ENCODE peak calls at places on chromosomes 3 and 15, in ten cellular contexts. W, R, E, A, T, H, J, N, X and C are unnamed samples.

GRCh38 chr15:75061272-75061671 is 37.9 kb downstream of the PPCDC start:
- DNase-seq in W (no peak), R (no peak), E (no peak), A (no peak), T (no peak), H (peak), J (no peak), N (no peak), X (peak), C (no peak)

GRCh38 chr3:188923671-188924070 is 248.1 kb upstream of the TPRG1 start:
- DNase-seq in W (no peak), R (no peak), E (no peak), A (no peak), T (no peak), H (no peak), J (no peak), N (no peak), X (no peak), C (no peak)

GRCh38 chr3:46089237-46090011 is 62.1 kb upstream of the XCR1 start:
- DNase-seq in W (peak), R (peak), E (peak), A (no peak), T (no peak), H (peak), J (peak), N (peak), X (no peak), C (no peak)

GRCh38 chr3:31567036-31567435 is 34.3 kb downstream of the STT3B start:
- DNase-seq in W (no peak), R (no peak), E (no peak), A (peak), T (no peak), H (no peak), J (no peak), N (no peak), X (peak), C (no peak)

GRCh38 chr15:37490707-37491106 is 390.4 kb upstream of the MEIS2 start:
- DNase-seq in W (no peak), R (no peak), E (no peak), A (no peak), T (no peak), H (no peak), J (no peak), N (no peak), X (no peak), C (no peak)

GRCh38 chr3:25473246-25473645 is 45.2 kb downstream of the RARB start:
- DNase-seq in W (no peak), R (peak), E (no peak), A (peak), T (no peak), H (no peak), J (no peak), N (no peak), X (no peak), C (peak)

GRCh38 chr3:142211034-142211433 is 14.4 kb downstream of the GK5 start:
- DNase-seq in W (no peak), R (no peak), E (no peak), A (peak), T (no peak), H (no peak), J (no peak), N (no peak), X (peak), C (no peak)

GRCh38 chr15:24318981-24319380 is 356.6 kb upstream of the NPAP1 start:
- DNase-seq in W (no peak), R (no peak), E (no peak), A (no peak), T (no peak), H (no peak), J (no peak), N (no peak), X (no peak), C (no peak)

GRCh38 chr3:156615592-156616173 is 58.7 kb upstream of the TIPARP start:
- DNase-seq in W (no peak), R (peak), E (no peak), A (no peak), T (no peak), H (peak), J (no peak), N (no peak), X (no peak), C (no peak)

GRCh38 chr15:81481326-81481725 is 107.3 kb upstream of the TMC3 start:
- DNase-seq in W (no peak), R (no peak), E (no peak), A (no peak), T (no peak), H (no peak), J (no peak), N (no peak), X (no peak), C (no peak)

GRCh38 chr3:12229896-12230295 is 59.0 kb upstream of the PPARG start:
- DNase-seq in W (no peak), R (no peak), E (no peak), A (no peak), T (no peak), H (no peak), J (no peak), N (peak), X (no peak), C (no peak)

GRCh38 chr15:80836991-80837390 is 57.8 kb downstream of the CEMIP start:
- DNase-seq in W (no peak), R (no peak), E (no peak), A (no peak), T (no peak), H (no peak), J (no peak), N (no peak), X (no peak), C (no peak)

GRCh38 chr15:38072507-38073277 is 138.3 kb downstream of the TMCO5A start:
- DNase-seq in W (peak), R (peak), E (peak), A (peak), T (peak), H (peak), J (peak), N (peak), X (peak), C (peak)

GRCh38 chr15:91294795-91295194 is 194.7 kb downstream of the SV2B start:
- DNase-seq in W (no peak), R (no peak), E (no peak), A (no peak), T (no peak), H (no peak), J (no peak), N (no peak), X (no peak), C (no peak)

GRCh38 chr3:119311191-119311925 is 17.2 kb downstream of the ARHGAP31 start:
- DNase-seq in W (no peak), R (no peak), E (no peak), A (no peak), T (no peak), H (peak), J (no peak), N (no peak), X (peak), C (no peak)

GRCh38 chr3:98199020-98199419 is 32.5 kb downstream of the OR5H15 start:
- DNase-seq in W (no peak), R (no peak), E (no peak), A (no peak), T (no peak), H (no peak), J (no peak), N (no peak), X (no peak), C (no peak)

GRCh38 chr3:186983372-186984058 is 53.2 kb downstream of the ST6GAL1 start:
- DNase-seq in W (no peak), R (no peak), E (no peak), A (no peak), T (no peak), H (no peak), J (no peak), N (no peak), X (no peak), C (no peak)

GRCh38 chr3:58167431-58168351 is 43.1 kb downstream of the DNASE1L3 start:
- DNase-seq in W (no peak), R (peak), E (peak), A (peak), T (peak), H (peak), J (peak), N (peak), X (peak), C (peak)

GRCh38 chr15:58212909-58213526 is 74.8 kb downstream of the AQP9 start:
- DNase-seq in W (no peak), R (no peak), E (no peak), A (peak), T (no peak), H (peak), J (peak), N (no peak), X (no peak), C (no peak)

GRCh38 chr3:112351036-112351435 is 18.1 kb downstream of the CD200 start:
- DNase-seq in W (no peak), R (no peak), E (no peak), A (peak), T (no peak), H (no peak), J (no peak), N (no peak), X (no peak), C (no peak)

DNA sequence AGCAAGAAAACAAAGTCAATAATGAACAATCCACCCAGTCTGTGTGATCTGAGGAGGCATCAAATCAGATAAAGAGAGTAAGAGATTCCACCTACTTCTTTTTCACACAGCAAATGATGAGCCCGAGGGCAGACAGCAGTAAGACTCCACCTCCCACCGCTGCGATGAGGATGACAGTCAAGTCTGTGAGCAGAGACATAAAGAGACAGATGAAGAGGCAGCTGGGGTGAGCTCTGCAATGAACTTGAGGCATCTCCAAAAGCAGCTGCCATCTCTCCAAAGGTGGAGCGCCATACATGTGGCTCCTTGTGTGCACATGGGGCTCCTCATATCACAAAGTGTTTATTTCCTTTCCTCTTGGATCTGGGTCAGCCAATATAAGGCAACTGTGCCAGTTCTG is 57.2 kb downstream of the CDCP1 start:
- DNase-seq in W (no peak), R (no peak), E (no peak), A (no peak), T (no peak), H (no peak), J (no peak), N (no peak), X (no peak), C (no peak)
- H3K27ac ChIP-seq in W (no peak), R (no peak), E (no peak), A (no peak), T (no peak), H (no peak), J (peak), N (no peak), X (no peak), C (no peak)

DNA sequence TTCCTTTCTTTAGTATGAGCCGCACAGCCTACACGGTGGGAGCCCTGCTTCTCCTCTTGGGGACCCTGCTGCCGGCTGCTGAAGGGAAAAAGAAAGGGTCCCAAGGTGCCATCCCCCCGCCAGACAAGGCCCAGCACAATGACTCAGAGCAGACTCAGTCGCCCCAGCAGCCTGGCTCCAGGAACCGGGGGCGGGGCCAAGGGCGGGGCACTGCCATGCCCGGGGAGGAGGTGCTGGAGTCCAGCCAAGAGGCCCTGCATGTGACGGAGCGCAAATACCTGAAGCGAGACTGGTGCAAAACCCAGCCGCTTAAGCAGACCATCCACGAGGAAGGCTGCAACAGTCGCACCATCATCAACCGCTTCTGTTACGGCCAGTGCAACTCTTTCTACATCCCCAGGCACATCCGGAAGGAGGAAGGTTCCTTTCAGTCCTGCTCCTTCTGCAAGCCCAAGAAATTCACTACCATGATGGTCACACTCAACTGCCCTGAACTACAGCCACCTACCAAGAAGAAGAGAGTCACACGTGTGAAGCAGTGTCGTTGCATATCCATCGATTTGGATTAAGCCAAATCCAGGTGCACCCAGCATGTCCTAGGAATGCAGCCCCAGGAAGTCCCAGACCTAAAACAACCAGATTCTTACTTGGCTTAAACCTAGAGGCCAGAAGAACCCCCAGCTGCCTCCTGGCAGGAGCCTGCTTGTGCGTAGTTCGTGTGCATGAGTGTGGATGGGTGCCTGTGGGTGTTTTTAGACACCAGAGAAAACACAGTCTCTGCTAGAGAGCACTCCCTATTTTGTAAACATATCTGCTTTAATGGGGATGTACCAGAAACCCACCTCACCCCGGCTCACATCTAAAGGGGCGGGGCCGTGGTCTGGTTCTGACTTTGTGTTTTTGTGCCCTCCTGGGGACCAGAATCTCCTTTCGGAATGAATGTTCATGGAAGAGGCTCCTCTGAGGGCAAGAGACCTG is 13.2 kb downstream of the GREM1 start:
- DNase-seq in W (no peak), R (no peak), E (no peak), A (peak), T (no peak), H (no peak), J (peak), N (peak), X (peak), C (no peak)
- H3K27ac ChIP-seq in W (no peak), R (no peak), E (no peak), A (no peak), T (no peak), H (no peak), J (no peak), N (no peak), X (no peak), C (no peak)

GRCh38 chr3:87207500-87207899 is 19.6 kb upstream of the CHMP2B start:
- DNase-seq in W (no peak), R (no peak), E (no peak), A (no peak), T (no peak), H (no peak), J (no peak), N (no peak), X (no peak), C (no peak)

GRCh38 chr3:87206635-87207034 is 20.5 kb upstream of the CHMP2B start:
- DNase-seq in W (no peak), R (no peak), E (no peak), A (no peak), T (no peak), H (no peak), J (no peak), N (no peak), X (no peak), C (no peak)

GRCh38 chr3:87203807-87204206 is 23.3 kb upstream of the CHMP2B start:
- DNase-seq in W (no peak), R (no peak), E (no peak), A (no peak), T (no peak), H (no peak), J (peak), N (no peak), X (no peak), C (no peak)

GRCh38 chr3:87209115-87209514 is 18.0 kb upstream of the CHMP2B start:
- DNase-seq in W (no peak), R (no peak), E (no peak), A (no peak), T (no peak), H (no peak), J (no peak), N (no peak), X (no peak), C (no peak)

GRCh38 chr3:87206070-87206469 is 21.0 kb upstream of the CHMP2B start:
- DNase-seq in W (no peak), R (no peak), E (no peak), A (no peak), T (no peak), H (peak), J (no peak), N (no peak), X (no peak), C (no peak)
- H3K27ac ChIP-seq in W (no peak), R (no peak), E (no peak), A (no peak), T (no peak), H (no peak), J (peak), N (no peak), X (no peak), C (no peak)

DNA sequence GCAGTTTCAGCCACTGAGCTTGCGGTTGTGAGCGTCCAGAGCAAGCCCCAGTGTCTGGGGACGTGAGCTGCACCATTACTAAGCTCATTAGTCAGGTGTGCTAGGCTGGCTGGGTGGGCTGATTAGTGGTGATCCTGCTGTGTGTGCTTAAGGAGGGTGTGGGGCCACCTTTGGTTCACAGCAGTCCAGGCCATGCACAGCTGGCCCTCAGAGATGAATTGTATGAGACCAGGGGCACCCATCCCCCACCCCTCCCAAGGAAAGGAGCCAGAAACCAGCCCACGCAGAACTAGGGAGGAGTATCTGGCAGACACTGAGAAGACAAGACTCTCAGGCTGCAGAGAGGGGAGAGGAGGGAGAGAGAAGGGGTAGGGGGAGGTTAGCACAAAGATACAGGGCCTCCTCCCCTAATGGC is 3.8 kb downstream of the TYRO3 start:
- DNase-seq in W (no peak), R (peak), E (no peak), A (peak), T (no peak), H (no peak), J (no peak), N (no peak), X (peak), C (no peak)
- H3K27ac ChIP-seq in W (no peak), R (peak), E (no peak), A (peak), T (no peak), H (no peak), J (no peak), N (no peak), X (no peak), C (peak)

DNA sequence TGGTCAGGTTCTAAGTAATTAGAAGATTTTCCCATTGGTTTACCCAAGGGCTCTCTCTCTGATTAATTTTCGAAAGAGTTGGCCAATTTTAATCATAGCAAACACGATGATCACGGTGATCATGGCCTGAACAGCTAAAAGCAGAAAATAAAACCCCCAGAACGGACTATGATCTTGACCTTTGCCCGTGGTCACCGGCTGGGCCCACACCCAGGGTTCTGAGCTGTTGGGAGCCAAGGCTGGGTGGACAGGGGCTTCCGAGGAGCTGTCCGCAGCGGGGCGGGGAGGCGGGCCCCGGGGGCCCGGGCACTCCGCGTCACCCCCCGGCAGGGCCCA is 2.5 kb downstream of the GP5 start:
- DNase-seq in W (no peak), R (no peak), E (no peak), A (no peak), T (no peak), H (no peak), J (no peak), N (no peak), X (no peak), C (no peak)
- H3K27ac ChIP-seq in W (peak), R (no peak), E (no peak), A (no peak), T (peak), H (no peak), J (no peak), N (no peak), X (no peak), C (no peak)

GRCh38 chr15:59646271-59646670 is 11.0 kb downstream of the GTF2A2 start:
- DNase-seq in W (no peak), R (no peak), E (no peak), A (no peak), T (no peak), H (no peak), J (no peak), N (no peak), X (no peak), C (no peak)
- H3K27ac ChIP-seq in W (no peak), R (no peak), E (no peak), A (no peak), T (no peak), H (no peak), J (no peak), N (no peak), X (no peak), C (no peak)

GRCh38 chr3:129440648-129441190 is 695 bp downstream of the IFT122 start:
- DNase-seq in W (no peak), R (no peak), E (no peak), A (no peak), T (no peak), H (no peak), J (no peak), N (no peak), X (no peak), C (no peak)

GRCh38 chr3:129439817-129440647 is at the start of the genes IFT122 and MBD4:
- DNase-seq in W (peak), R (peak), E (peak), A (peak), T (peak), H (peak), J (peak), N (peak), X (peak), C (peak)

GRCh38 chr3:129442486-129442885 is 2.5 kb downstream of the IFT122 start:
- DNase-seq in W (no peak), R (no peak), E (no peak), A (no peak), T (no peak), H (no peak), J (no peak), N (no peak), X (no peak), C (no peak)

GRCh38 chr3:129441782-129442181 is 1.8 kb downstream of the IFT122 start:
- DNase-seq in W (no peak), R (peak), E (no peak), A (no peak), T (no peak), H (no peak), J (peak), N (no peak), X (no peak), C (peak)

DNA sequence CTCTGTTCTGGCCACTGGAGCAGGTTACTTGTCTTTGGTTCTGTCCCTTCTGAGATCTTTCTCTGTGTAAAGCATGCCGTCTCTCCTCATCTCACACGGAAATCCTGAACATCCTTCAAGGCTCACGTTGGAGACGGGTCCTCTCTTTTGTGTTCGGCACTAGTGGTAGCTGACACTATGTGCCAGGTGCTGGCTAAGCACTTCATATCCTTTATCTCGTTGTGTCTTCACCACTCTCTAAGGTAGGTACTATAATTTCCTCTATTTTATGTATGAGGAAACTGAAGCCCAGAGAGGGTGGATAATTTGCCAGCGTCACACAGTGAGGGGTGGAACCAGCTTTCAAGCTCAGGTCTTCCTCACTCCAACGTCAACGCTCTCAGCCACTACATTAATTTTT is 1.2 kb downstream of the IFT122 start:
- DNase-seq in W (no peak), R (no peak), E (no peak), A (no peak), T (no peak), H (no peak), J (no peak), N (no peak), X (no peak), C (no peak)
- H3K27ac ChIP-seq in W (peak), R (peak), E (peak), A (no peak), T (peak), H (peak), J (peak), N (peak), X (no peak), C (peak)